ENCODE peak calls at places on chromosome 17, in seven cellular contexts. One of them, this sample, is unnamed.

GRCh38 chr17:72511874-72512273 is 391.1 kb downstream of the SOX9 start:
- DNase-seq in mesenchymal stem cell: no peak
- DNase-seq in trophoblast cell: no peak
- DNase-seq in neuronal stem cell: no peak
- DNase-seq in mesendoderm: no peak
- DNase-seq in IMR-90: no peak
- DNase-seq in H1: no peak
- DNase-seq in this sample: no peak

GRCh38 chr17:49587366-49588073 is 11.8 kb downstream of the NXPH3 start:
- DNase-seq in H1: no peak
- DNase-seq in neuronal stem cell: no peak
- DNase-seq in IMR-90: no peak
- DNase-seq in trophoblast cell: peak
- DNase-seq in mesenchymal stem cell: no peak
- DNase-seq in mesendoderm: no peak
- DNase-seq in this sample: no peak

GRCh38 chr17:58136669-58137279 is 11.4 kb upstream of the OR4D1 start:
- DNase-seq in H1: peak
- DNase-seq in IMR-90: no peak
- DNase-seq in neuronal stem cell: no peak
- DNase-seq in mesendoderm: peak
- DNase-seq in mesenchymal stem cell: no peak
- DNase-seq in trophoblast cell: peak
- DNase-seq in this sample: peak

GRCh38 chr17:41812176-41813038 is at the start of gene FKBP10:
- DNase-seq in neuronal stem cell: peak
- DNase-seq in trophoblast cell: peak
- DNase-seq in H1: peak
- DNase-seq in mesendoderm: peak
- DNase-seq in mesenchymal stem cell: peak
- DNase-seq in IMR-90: peak
- DNase-seq in this sample: peak

GRCh38 chr17:30273373-30273772 is 18.4 kb downstream of the BLMH start:
- DNase-seq in mesendoderm: no peak
- DNase-seq in mesenchymal stem cell: no peak
- DNase-seq in H1: no peak
- DNase-seq in trophoblast cell: no peak
- DNase-seq in IMR-90: peak
- DNase-seq in neuronal stem cell: no peak
- DNase-seq in this sample: no peak

GRCh38 chr17:4485676-4486646 is 12.7 kb upstream of the SPNS2 start:
- DNase-seq in neuronal stem cell: no peak
- DNase-seq in IMR-90: no peak
- DNase-seq in mesenchymal stem cell: no peak
- DNase-seq in H1: no peak
- DNase-seq in trophoblast cell: peak
- DNase-seq in mesendoderm: no peak
- DNase-seq in this sample: no peak

GRCh38 chr17:74431568-74432483 is at the start of gene GPRC5C:
- DNase-seq in mesendoderm: peak
- DNase-seq in H1: peak
- DNase-seq in mesenchymal stem cell: peak
- DNase-seq in trophoblast cell: peak
- DNase-seq in neuronal stem cell: peak
- DNase-seq in IMR-90: no peak
- DNase-seq in this sample: peak

GRCh38 chr17:83062011-83062817 is 17.2 kb upstream of the METRNL start:
- DNase-seq in trophoblast cell: no peak
- DNase-seq in IMR-90: no peak
- DNase-seq in neuronal stem cell: no peak
- DNase-seq in mesenchymal stem cell: no peak
- DNase-seq in mesendoderm: no peak
- DNase-seq in H1: peak
- DNase-seq in this sample: peak

GRCh38 chr17:69593351-69593715 is 178.8 kb downstream of the MAP2K6 start:
- DNase-seq in neuronal stem cell: no peak
- DNase-seq in mesenchymal stem cell: no peak
- DNase-seq in IMR-90: no peak
- DNase-seq in trophoblast cell: no peak
- DNase-seq in H1: no peak
- DNase-seq in mesendoderm: no peak
- DNase-seq in this sample: no peak

GRCh38 chr17:12089809-12090384 is 69.2 kb downstream of the MAP2K4 start:
- DNase-seq in neuronal stem cell: no peak
- DNase-seq in H1: no peak
- DNase-seq in mesenchymal stem cell: peak
- DNase-seq in mesendoderm: no peak
- DNase-seq in trophoblast cell: peak
- DNase-seq in IMR-90: peak
- DNase-seq in this sample: no peak

GRCh38 chr17:2815781-2816185 is 19.5 kb downstream of the RAP1GAP2 start:
- DNase-seq in IMR-90: no peak
- DNase-seq in mesendoderm: peak
- DNase-seq in neuronal stem cell: no peak
- DNase-seq in mesenchymal stem cell: no peak
- DNase-seq in H1: no peak
- DNase-seq in trophoblast cell: no peak
- DNase-seq in this sample: peak

GRCh38 chr17:45101883-45102811 is 30.2 kb downstream of the PLCD3 start:
- DNase-seq in mesendoderm: no peak
- DNase-seq in mesenchymal stem cell: peak
- DNase-seq in neuronal stem cell: no peak
- DNase-seq in trophoblast cell: peak
- DNase-seq in IMR-90: no peak
- DNase-seq in H1: no peak
- DNase-seq in this sample: peak
- H2BK5ac ChIP-seq in mesendoderm: no peak
- H2BK5ac ChIP-seq in mesenchymal stem cell: no peak
- H2BK5ac ChIP-seq in neuronal stem cell: no peak
- H2BK5ac ChIP-seq in trophoblast cell: peak
- H2BK5ac ChIP-seq in IMR-90: no peak
- H2BK5ac ChIP-seq in H1: no peak
- H2BK5ac ChIP-seq in this sample: no peak

GRCh38 chr17:63622571-63623390 is 564 bp downstream of the MAP3K3 start:
- DNase-seq in H1: peak
- DNase-seq in mesendoderm: peak
- DNase-seq in mesenchymal stem cell: peak
- DNase-seq in neuronal stem cell: peak
- DNase-seq in IMR-90: peak
- DNase-seq in trophoblast cell: peak
- DNase-seq in this sample: peak
- H2BK5ac ChIP-seq in H1: no peak
- H2BK5ac ChIP-seq in mesendoderm: no peak
- H2BK5ac ChIP-seq in mesenchymal stem cell: no peak
- H2BK5ac ChIP-seq in neuronal stem cell: peak
- H2BK5ac ChIP-seq in IMR-90: peak
- H2BK5ac ChIP-seq in trophoblast cell: no peak
- H2BK5ac ChIP-seq in this sample: no peak

GRCh38 chr17:46136820-46137219 is 56.4 kb downstream of the KANSL1 start:
- DNase-seq in mesenchymal stem cell: no peak
- DNase-seq in neuronal stem cell: no peak
- DNase-seq in trophoblast cell: no peak
- DNase-seq in mesendoderm: no peak
- DNase-seq in H1: no peak
- DNase-seq in IMR-90: no peak
- DNase-seq in this sample: no peak

GRCh38 chr17:46138470-46138869 is 54.8 kb downstream of the KANSL1 start:
- DNase-seq in IMR-90: no peak
- DNase-seq in mesendoderm: no peak
- DNase-seq in neuronal stem cell: no peak
- DNase-seq in mesenchymal stem cell: no peak
- DNase-seq in trophoblast cell: no peak
- DNase-seq in H1: no peak
- DNase-seq in this sample: no peak

GRCh38 chr17:46135879-46136562 is 57.2 kb downstream of the KANSL1 start:
- DNase-seq in neuronal stem cell: no peak
- DNase-seq in mesendoderm: no peak
- DNase-seq in H1: no peak
- DNase-seq in trophoblast cell: no peak
- DNase-seq in IMR-90: no peak
- DNase-seq in mesenchymal stem cell: no peak
- DNase-seq in this sample: no peak

GRCh38 chr17:46139365-46140210 is 53.6 kb downstream of the KANSL1 start:
- DNase-seq in H1: no peak
- DNase-seq in trophoblast cell: no peak
- DNase-seq in IMR-90: no peak
- DNase-seq in mesendoderm: no peak
- DNase-seq in mesenchymal stem cell: no peak
- DNase-seq in neuronal stem cell: no peak
- DNase-seq in this sample: no peak

DNA sequence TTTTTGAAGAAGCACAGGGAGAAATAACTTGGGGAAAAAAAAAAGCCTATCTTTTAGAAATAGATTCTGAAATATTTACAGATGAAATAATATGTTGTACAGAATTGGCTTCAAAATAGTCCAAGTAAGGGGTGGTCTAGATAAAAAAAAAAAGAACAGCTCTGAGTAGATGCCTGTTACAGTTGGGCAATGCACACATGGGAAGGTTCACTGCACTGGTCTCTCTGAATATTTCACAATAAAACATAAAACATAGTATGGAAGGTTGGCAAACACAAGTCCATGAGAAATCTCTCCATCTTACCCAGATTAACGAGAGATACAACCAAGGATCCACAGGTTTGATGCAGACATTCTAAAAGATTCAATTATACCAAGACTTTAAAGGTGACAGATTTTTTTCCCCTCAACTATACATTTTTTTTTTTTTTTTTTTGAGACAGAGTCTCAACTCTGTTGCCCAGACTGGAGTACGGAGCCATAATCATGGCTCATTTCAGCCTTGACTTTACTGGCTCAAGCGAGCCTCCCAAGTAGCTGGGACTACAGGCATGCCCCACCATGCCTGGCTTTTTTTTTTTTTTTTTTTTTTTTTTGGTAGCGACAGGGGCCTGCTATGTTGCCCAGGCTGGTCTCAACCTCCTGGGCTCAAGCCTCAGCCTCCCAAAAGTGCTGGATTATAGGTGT is 58.0 kb downstream of the KANSL1 start:
- DNase-seq in trophoblast cell: no peak
- DNase-seq in mesenchymal stem cell: no peak
- DNase-seq in neuronal stem cell: no peak
- DNase-seq in H1: no peak
- DNase-seq in mesendoderm: no peak
- DNase-seq in IMR-90: no peak
- DNase-seq in this sample: no peak
- H2BK5ac ChIP-seq in trophoblast cell: no peak
- H2BK5ac ChIP-seq in mesenchymal stem cell: no peak
- H2BK5ac ChIP-seq in neuronal stem cell: no peak
- H2BK5ac ChIP-seq in H1: no peak
- H2BK5ac ChIP-seq in mesendoderm: no peak
- H2BK5ac ChIP-seq in IMR-90: no peak
- H2BK5ac ChIP-seq in this sample: no peak

DNA sequence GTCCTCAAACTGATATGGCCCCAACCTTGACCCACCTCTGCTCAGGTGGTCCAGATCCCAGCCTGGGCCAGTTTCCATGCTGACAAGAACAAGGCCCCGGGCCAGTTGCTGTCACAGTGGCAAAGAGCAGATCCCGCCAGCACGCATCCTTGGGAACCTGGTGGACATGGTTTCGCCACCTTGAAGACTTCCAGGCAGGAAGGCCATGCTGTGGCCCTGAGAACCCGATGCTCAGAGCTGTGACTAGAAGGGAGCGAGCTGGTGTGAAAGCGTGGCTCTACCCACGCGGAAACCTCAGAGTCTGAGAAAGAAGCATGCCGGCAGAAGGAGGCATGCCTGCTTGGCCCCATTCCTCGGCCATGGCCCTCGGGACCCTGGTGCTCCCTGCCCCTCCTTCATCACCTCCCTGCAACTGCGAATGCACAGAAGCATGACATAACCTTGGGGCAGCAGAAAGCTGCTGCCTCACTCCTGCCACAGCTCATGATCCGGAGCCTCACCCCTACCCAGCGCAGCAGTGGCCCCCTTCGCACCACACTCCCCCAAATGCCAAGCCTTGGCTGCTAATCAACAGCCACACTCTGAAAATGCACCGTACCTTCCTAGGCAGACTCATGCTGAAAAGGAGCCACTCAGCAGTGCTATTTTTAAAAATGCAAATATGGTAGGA is 33.2 kb downstream of the UBE2O start:
- DNase-seq in H1: no peak
- DNase-seq in mesenchymal stem cell: no peak
- DNase-seq in mesendoderm: no peak
- DNase-seq in neuronal stem cell: no peak
- DNase-seq in IMR-90: no peak
- DNase-seq in trophoblast cell: no peak
- DNase-seq in this sample: no peak
- H2BK5ac ChIP-seq in H1: no peak
- H2BK5ac ChIP-seq in mesenchymal stem cell: no peak
- H2BK5ac ChIP-seq in mesendoderm: no peak
- H2BK5ac ChIP-seq in neuronal stem cell: no peak
- H2BK5ac ChIP-seq in IMR-90: no peak
- H2BK5ac ChIP-seq in trophoblast cell: no peak
- H2BK5ac ChIP-seq in this sample: no peak

GRCh38 chr17:8420041-8420934 is 15.4 kb upstream of the NDEL1 start:
- DNase-seq in mesenchymal stem cell: peak
- DNase-seq in IMR-90: peak
- DNase-seq in trophoblast cell: peak
- DNase-seq in mesendoderm: no peak
- DNase-seq in H1: no peak
- DNase-seq in neuronal stem cell: no peak
- DNase-seq in this sample: no peak
- H2BK5ac ChIP-seq in mesenchymal stem cell: no peak
- H2BK5ac ChIP-seq in IMR-90: no peak
- H2BK5ac ChIP-seq in trophoblast cell: no peak
- H2BK5ac ChIP-seq in mesendoderm: no peak
- H2BK5ac ChIP-seq in H1: no peak
- H2BK5ac ChIP-seq in neuronal stem cell: no peak
- H2BK5ac ChIP-seq in this sample: no peak

GRCh38 chr17:81719410-81720266 is 7.6 kb downstream of the SLC25A10 start:
- DNase-seq in H1: no peak
- DNase-seq in trophoblast cell: no peak
- DNase-seq in mesendoderm: no peak
- DNase-seq in IMR-90: no peak
- DNase-seq in neuronal stem cell: no peak
- DNase-seq in mesenchymal stem cell: no peak
- DNase-seq in this sample: no peak
- H2BK5ac ChIP-seq in H1: no peak
- H2BK5ac ChIP-seq in trophoblast cell: no peak
- H2BK5ac ChIP-seq in mesendoderm: no peak
- H2BK5ac ChIP-seq in IMR-90: no peak
- H2BK5ac ChIP-seq in neuronal stem cell: peak
- H2BK5ac ChIP-seq in mesenchymal stem cell: no peak
- H2BK5ac ChIP-seq in this sample: no peak

GRCh38 chr17:79594271-79594670 is 16.6 kb downstream of the RBFOX3 start:
- DNase-seq in H1: no peak
- DNase-seq in neuronal stem cell: no peak
- DNase-seq in IMR-90: no peak
- DNase-seq in trophoblast cell: no peak
- DNase-seq in mesenchymal stem cell: no peak
- DNase-seq in mesendoderm: no peak
- DNase-seq in this sample: no peak
- H2BK5ac ChIP-seq in H1: no peak
- H2BK5ac ChIP-seq in neuronal stem cell: no peak
- H2BK5ac ChIP-seq in IMR-90: no peak
- H2BK5ac ChIP-seq in trophoblast cell: no peak
- H2BK5ac ChIP-seq in mesenchymal stem cell: no peak
- H2BK5ac ChIP-seq in mesendoderm: no peak
- H2BK5ac ChIP-seq in this sample: no peak

GRCh38 chr17:6478486-6478885 is 34.2 kb downstream of the PIMREG start:
- DNase-seq in mesendoderm: no peak
- DNase-seq in trophoblast cell: no peak
- DNase-seq in mesenchymal stem cell: no peak
- DNase-seq in H1: no peak
- DNase-seq in neuronal stem cell: no peak
- DNase-seq in IMR-90: no peak
- DNase-seq in this sample: no peak
- H2BK5ac ChIP-seq in mesendoderm: no peak
- H2BK5ac ChIP-seq in trophoblast cell: no peak
- H2BK5ac ChIP-seq in mesenchymal stem cell: no peak
- H2BK5ac ChIP-seq in H1: no peak
- H2BK5ac ChIP-seq in neuronal stem cell: peak
- H2BK5ac ChIP-seq in IMR-90: no peak
- H2BK5ac ChIP-seq in this sample: no peak